ENCODE peak calls at places on chromosomes 13 and 19, in four cellular contexts. D, N, O and Z are unnamed samples.

GRCh38 chr19:13984875-13985741 is 21.0 kb downstream of the RFX1 start:
- DNase-seq in O (peak; percentile 18), D (no peak), N (no peak), Z (no peak)

GRCh38 chr13:33867472-33867871 is 49.5 kb downstream of the RFC3 start:
- DNase-seq in O (no peak), N (no peak), D (no peak), Z (no peak)

GRCh38 chr19:58040751-58041525 is 7.1 kb downstream of the ZSCAN1 start:
- DNase-seq in D (no peak), O (no peak), N (no peak), Z (no peak)

GRCh38 chr13:31191748-31192147 is 8.0 kb upstream of the B3GLCT start:
- DNase-seq in N (no peak), D (no peak), O (peak; percentile 61), Z (no peak)

GRCh38 chr13:70905035-70905434 is 796.8 kb upstream of the KLHL1 start:
- DNase-seq in N (no peak), D (no peak), O (no peak), Z (no peak)

GRCh38 chr13:47796816-47797215 is 204.3 kb downstream of the SUCLA2 start:
- DNase-seq in O (no peak), N (no peak), D (no peak), Z (no peak)

GRCh38 chr13:79307433-79307861 is 98.6 kb downstream of the RBM26 start:
- DNase-seq in O (peak; percentile 52), N (no peak), D (no peak), Z (no peak)

GRCh38 chr13:46389985-46390384 is 2.9 kb upstream of the RUBCNL start:
- DNase-seq in O (peak; percentile 31), N (peak; percentile 79), D (no peak), Z (no peak)

GRCh38 chr13:84431646-84432045 is 549.4 kb upstream of the SLITRK1 start:
- DNase-seq in O (no peak), N (no peak), D (no peak), Z (no peak)

GRCh38 chr19:46159893-46160775 is 12.1 kb downstream of the IGFL2 start:
- DNase-seq in O (no peak), N (no peak), D (no peak), Z (no peak)

GRCh38 chr13:108629988-108630387 is 577 bp downstream of the MYO16 start:
- DNase-seq in O (no peak), D (no peak), N (no peak), Z (no peak)

GRCh38 chr13:49044008-49044407 is 68.3 kb downstream of the FNDC3A start:
- DNase-seq in D (no peak), O (no peak), N (no peak), Z (no peak)

GRCh38 chr19:20247016-20247683 is 80.1 kb downstream of the ZNF486 start:
- DNase-seq in D (peak; percentile 69), O (no peak), N (no peak), Z (no peak)

GRCh38 chr13:114151565-114152284 is 19.3 kb upstream of the RASA3 start:
- DNase-seq in O (no peak), D (no peak), N (no peak), Z (no peak)

GRCh38 chr19:2083174-2083854 is 12.8 kb downstream of the MOB3A start:
- DNase-seq in O (no peak), N (no peak), D (no peak), Z (no peak)

GRCh38 chr13:41455725-41456419 is 1.5 kb upstream of the RGCC start:
- DNase-seq in N (no peak), D (no peak), O (no peak), Z (no peak)

GRCh38 chr13:57630661-57631606 is 610 bp upstream of the PCDH17 start:
- DNase-seq in D (no peak), N (no peak), O (no peak), Z (no peak)

GRCh38 chr19:11111771-11112144 is 22.5 kb downstream of the LDLR start:
- DNase-seq in O (no peak), N (no peak), D (no peak), Z (no peak)

GRCh38 chr13:59745395-59745788 is 418.3 kb downstream of the DIAPH3 start:
- DNase-seq in D (no peak), N (no peak), O (peak; percentile 25), Z (no peak)

GRCh38 chr13:101489635-101490034 is 37.2 kb downstream of the ITGBL1 start:
- DNase-seq in D (no peak), O (no peak), N (no peak), Z (no peak)

GRCh38 chr19:6056801-6057650 is 53.3 kb downstream of the RFX2 start:
- DNase-seq in O (peak; percentile 77), N (no peak), D (no peak), Z (peak; percentile 50)

GRCh38 chr19:2231621-2232221 is 4.4 kb downstream of the PLEKHJ1 start:
- DNase-seq in O (no peak), D (no peak), N (no peak), Z (no peak)

GRCh38 chr13:76758738-76759137 is 127.5 kb downstream of the KCTD12 start:
- DNase-seq in D (no peak), O (no peak), N (no peak), Z (no peak)

GRCh38 chr13:80685942-80686341 is 345.0 kb upstream of the SPRY2 start:
- DNase-seq in D (no peak), O (no peak), N (no peak), Z (no peak)

GRCh38 chr13:20702945-20703784 is at the start of gene IL17D:
- DNase-seq in N (no peak), O (no peak), D (peak; percentile 45), Z (peak; percentile 16)

GRCh38 chr13:100434010-100434763 is 154.4 kb downstream of the GGACT start:
- DNase-seq in N (peak; percentile 44), D (no peak), O (peak; percentile 20), Z (no peak)

GRCh38 chr19:35213678-35214632 is 14.6 kb downstream of the FAM187B start:
- DNase-seq in N (peak; percentile 93), D (no peak), O (no peak), Z (peak; percentile 13)

DNA sequence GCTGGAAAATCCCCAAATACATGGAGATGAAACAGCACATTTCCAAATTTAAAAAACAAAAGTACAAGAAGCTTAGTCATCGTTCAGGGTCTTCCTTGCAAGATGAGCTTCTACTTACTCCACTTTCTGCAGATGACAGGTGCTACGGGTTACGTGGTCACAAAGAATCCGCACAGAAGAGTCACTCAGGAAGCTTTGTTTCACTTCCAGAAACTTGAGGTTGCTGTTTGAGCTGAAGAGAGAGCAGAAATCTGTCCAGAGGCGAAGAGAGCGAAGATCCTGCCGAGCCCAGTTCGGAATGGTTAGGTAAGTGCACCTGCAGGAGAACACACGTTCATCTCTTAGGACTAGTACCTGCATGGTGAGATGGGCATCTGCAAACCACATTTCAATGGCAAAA is 9.4 kb downstream of the NLRP7 start:
- DNase-seq in N (peak; percentile 74), D (no peak), O (no peak), Z (no peak)
- TF ChIP-seq CREM in N (no peak), D (no peak), O (no peak), Z (no peak)

DNA sequence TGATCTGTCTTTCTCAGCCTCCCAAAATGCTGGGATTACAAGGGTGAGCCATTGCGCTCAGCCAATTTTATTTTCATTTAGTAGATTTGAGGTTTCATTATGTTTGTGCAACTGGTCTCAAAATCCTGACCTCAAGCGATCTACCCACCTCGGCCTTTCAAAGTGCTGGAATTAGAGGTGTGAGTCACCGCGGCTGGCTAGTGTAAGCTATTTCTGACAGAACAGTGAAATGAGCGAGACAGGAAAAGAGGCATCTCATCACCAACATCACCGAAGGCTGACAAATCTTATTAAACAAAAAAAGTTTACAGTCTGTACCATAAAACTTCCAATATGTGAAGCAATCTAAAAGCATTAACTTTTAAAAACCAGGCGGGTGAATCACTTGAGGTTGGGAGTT is 12.2 kb upstream of the ZNF888 start:
- DNase-seq in O (no peak), D (no peak), N (no peak), Z (no peak)
- TF ChIP-seq CREM in O (no peak), D (no peak), N (no peak), Z (no peak)

GRCh38 chr13:78238911-78239310 is 320.3 kb upstream of the EDNRB start:
- DNase-seq in O (no peak), D (no peak), N (no peak), Z (no peak)

GRCh38 chr13:78247362-78247761 is 328.7 kb upstream of the EDNRB start:
- DNase-seq in O (no peak), D (no peak), N (no peak), Z (no peak)

GRCh38 chr13:78239681-78240080 is 321.1 kb upstream of the EDNRB start:
- DNase-seq in N (no peak), D (no peak), O (no peak), Z (no peak)

GRCh38 chr13:78241278-78241919 is 322.8 kb upstream of the EDNRB start:
- DNase-seq in N (no peak), O (peak; percentile 27), D (peak; percentile 73), Z (peak; percentile 11)
- TF ChIP-seq CREM in N (no peak), O (no peak), D (no peak), Z (no peak)

GRCh38 chr13:97130201-97130600 is 91.9 kb upstream of the MBNL2 start:
- DNase-seq in O (no peak), D (no peak), N (no peak), Z (no peak)
- TF ChIP-seq CREM in O (no peak), D (no peak), N (no peak), Z (no peak)

GRCh38 chr19:55683449-55684261 is 8.6 kb downstream of the EPN1 start:
- DNase-seq in D (no peak), N (no peak), O (peak; percentile 90), Z (no peak)
- TF ChIP-seq CREM in D (no peak), N (no peak), O (peak; percentile 33), Z (no peak)

DNA sequence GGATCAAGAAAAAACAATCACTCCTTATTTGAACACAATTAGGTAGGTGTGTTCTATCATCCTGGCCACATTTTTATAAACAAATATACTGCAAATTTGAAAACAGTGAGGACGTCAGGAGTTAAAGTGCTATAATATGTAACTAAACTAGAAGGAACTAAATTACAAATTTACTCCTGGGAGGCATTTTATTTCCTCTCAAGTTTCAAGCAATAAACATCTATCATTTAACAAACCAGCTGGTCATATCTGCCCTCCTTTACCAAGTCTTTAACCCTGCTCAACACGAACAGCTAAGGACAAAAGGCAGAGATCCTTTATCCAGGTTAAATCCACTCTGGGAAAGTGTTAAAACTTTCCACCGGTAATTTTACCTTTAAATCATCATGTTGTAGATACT is 26.5 kb downstream of the ANKRD10 start:
- DNase-seq in N (no peak), D (no peak), O (no peak), Z (no peak)
- TF ChIP-seq CREM in N (no peak), D (no peak), O (no peak), Z (no peak)

GRCh38 chr13:39317284-39317683 is 279.0 kb downstream of the NHLRC3 start:
- DNase-seq in D (no peak), N (no peak), O (no peak), Z (no peak)
- TF ChIP-seq CREM in D (no peak), N (no peak), O (no peak), Z (no peak)

GRCh38 chr13:93169980-93170379 is 56.6 kb upstream of the GPC6 start:
- DNase-seq in N (no peak), D (no peak), O (peak; percentile 18), Z (no peak)
- TF ChIP-seq CREM in N (no peak), D (no peak), O (no peak), Z (no peak)

DNA sequence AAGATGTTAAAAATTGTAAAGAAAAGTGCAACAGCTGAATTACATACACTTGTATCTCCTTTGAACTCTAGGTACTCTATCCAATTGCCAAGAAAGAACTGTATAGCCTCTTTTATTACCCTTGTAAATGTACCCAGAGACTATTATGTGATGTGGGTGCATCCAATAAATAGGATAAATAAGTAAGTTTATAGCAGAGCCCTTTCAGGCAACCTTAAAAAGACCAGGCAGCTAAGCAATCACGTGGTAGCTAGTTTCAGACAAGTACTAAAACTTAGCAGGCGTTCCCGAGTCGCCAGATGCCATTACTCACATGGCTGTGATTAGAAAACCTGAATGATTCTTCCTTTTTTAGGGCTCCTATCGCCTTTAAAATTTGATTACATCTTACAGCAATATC is 1303.1 kb downstream of the EFNB2 start:
- DNase-seq in N (no peak), O (no peak), D (no peak), Z (no peak)
- TF ChIP-seq CREM in N (no peak), O (no peak), D (no peak), Z (no peak)